ENCODE peak calls at places on chromosomes 2 and 18, in five cellular contexts. Z is A549, V is IMR-90, P is GM12878, O is K562. A is an unnamed sample.

GRCh38 chr18:10033038-10033437 is 119.2 kb downstream of the VAPA start:
- DNase-seq in Z (no peak), V (no peak), P (no peak), O (no peak), A (no peak)

GRCh38 chr2:26238301-26238958 is 6.0 kb downstream of the HADHA start:
- DNase-seq in Z (no peak), V (peak), P (no peak), O (no peak), A (no peak)

GRCh38 chr2:196224767-196225166 is 53.4 kb upstream of the STK17B start:
- DNase-seq in Z (no peak), V (no peak), P (no peak), O (no peak), A (no peak)

GRCh38 chr2:180124273-180124881 is 117.3 kb upstream of the CWC22 start:
- DNase-seq in Z (peak), V (peak), P (peak), O (peak), A (peak)

GRCh38 chr2:70807828-70808118 is 12.6 kb downstream of the CLEC4F start:
- DNase-seq in Z (no peak), V (no peak), P (no peak), O (no peak), A (no peak)

GRCh38 chr2:201882353-201883095 is 76.2 kb downstream of the CDK15 start:
- DNase-seq in Z (no peak), V (peak), P (no peak), O (no peak), A (peak)

GRCh38 chr18:9653390-9653789 is 39.0 kb upstream of the PPP4R1 start:
- DNase-seq in Z (no peak), V (no peak), P (no peak), O (no peak), A (peak)

GRCh38 chr2:203687161-203687560 is 19.3 kb upstream of the CD28 start:
- DNase-seq in Z (no peak), V (peak), P (no peak), O (no peak), A (no peak)

GRCh38 chr2:152254486-152254885 is 78.9 kb upstream of the STAM2 start:
- DNase-seq in Z (no peak), V (no peak), P (no peak), O (no peak), A (no peak)

GRCh38 chr2:236661762-236662110 is 92.1 kb downstream of the ACKR3 start:
- DNase-seq in Z (no peak), V (no peak), P (no peak), O (no peak), A (no peak)

GRCh38 chr2:240560084-240560479 is at the start of gene DUSP28:
- DNase-seq in Z (peak), V (peak), P (peak), O (peak), A (peak)

GRCh38 chr2:241052677-241053360 is 49.3 kb downstream of the MTERF4 start:
- DNase-seq in Z (no peak), V (no peak), P (no peak), O (no peak), A (no peak)

GRCh38 chr2:217785544-217786045 is 217.2 kb downstream of the TNS1 start:
- DNase-seq in Z (peak), V (peak), P (no peak), O (peak), A (peak)

GRCh38 chr2:121019073-121019472 is 265.9 kb downstream of the TFCP2L1 start:
- DNase-seq in Z (no peak), V (peak), P (no peak), O (no peak), A (no peak)

GRCh38 chr2:212451786-212452200 is 86.8 kb downstream of the ERBB4 start:
- DNase-seq in Z (peak), V (peak), P (no peak), O (no peak), A (no peak)

GRCh38 chr18:77062518-77063003 is 70.0 kb downstream of the MBP start:
- DNase-seq in Z (no peak), V (peak), P (peak), O (no peak), A (no peak)

GRCh38 chr18:58776084-58776483 is 88.6 kb upstream of the ZNF532 start:
- DNase-seq in Z (no peak), V (peak), P (no peak), O (no peak), A (no peak)

GRCh38 chr18:49608366-49608747 is 46.5 kb downstream of the LIPG start:
- DNase-seq in Z (no peak), V (no peak), P (no peak), O (peak), A (no peak)

GRCh38 chr2:88638743-88639142 is 11.5 kb upstream of the EIF2AK3 start:
- DNase-seq in Z (no peak), V (no peak), P (no peak), O (no peak), A (no peak)

GRCh38 chr18:62625019-62625418 is 90.3 kb upstream of the PHLPP1 start:
- DNase-seq in Z (no peak), V (no peak), P (no peak), O (no peak), A (no peak)

GRCh38 chr18:9858642-9859041 is 27.1 kb upstream of the TXNDC2 start:
- DNase-seq in Z (no peak), V (no peak), P (no peak), O (no peak), A (no peak)

GRCh38 chr2:29014811-29015414 is 33.8 kb downstream of the TOGARAM2 start:
- DNase-seq in Z (no peak), V (peak), P (no peak), O (no peak), A (no peak)

GRCh38 chr2:39107724-39108273 is 13.1 kb downstream of the SOS1 start:
- DNase-seq in Z (no peak), V (no peak), P (no peak), O (no peak), A (peak)

GRCh38 chr2:225930687-225931086 is 531.2 kb downstream of the NYAP2 start:
- DNase-seq in Z (no peak), V (peak), P (no peak), O (no peak), A (no peak)

GRCh38 chr2:196234672-196235071 is 63.3 kb upstream of the STK17B start:
- DNase-seq in Z (no peak), V (peak), P (peak), O (peak), A (no peak)

GRCh38 chr2:50347355-50348044 is 684.4 kb downstream of the NRXN1 start:
- DNase-seq in Z (no peak), V (no peak), P (no peak), O (no peak), A (peak)

GRCh38 chr18:22827216-22827615 is 105.9 kb upstream of the RBBP8 start:
- DNase-seq in Z (no peak), V (peak), P (no peak), O (no peak), A (no peak)

GRCh38 chr2:197328461-197328860 is 17.9 kb upstream of the ANKRD44 start:
- DNase-seq in Z (no peak), V (no peak), P (no peak), O (no peak), A (no peak)

GRCh38 chr18:35582899-35583558 is 1.5 kb downstream of the GALNT1 start:
- DNase-seq in Z (no peak), V (peak), P (no peak), O (no peak), A (peak)

GRCh38 chr2:178949151-178949550 is 100.8 kb downstream of the CCDC141 start:
- DNase-seq in Z (no peak), V (no peak), P (no peak), O (no peak), A (no peak)

GRCh38 chr2:178949584-178949983 is 100.4 kb downstream of the CCDC141 start:
- DNase-seq in Z (no peak), V (no peak), P (no peak), O (no peak), A (no peak)

GRCh38 chr2:178943745-178944144 is 106.2 kb downstream of the CCDC141 start:
- DNase-seq in Z (no peak), V (no peak), P (no peak), O (no peak), A (no peak)

GRCh38 chr2:178946494-178946893 is 103.4 kb downstream of the CCDC141 start:
- DNase-seq in Z (no peak), V (no peak), P (no peak), O (no peak), A (no peak)

GRCh38 chr2:178947006-178947405 is 102.9 kb downstream of the CCDC141 start:
- DNase-seq in Z (no peak), V (no peak), P (no peak), O (no peak), A (no peak)
- TF ChIP-seq RCOR1 in Z (no peak), V (no peak), P (no peak), O (no peak), A (no peak)

DNA sequence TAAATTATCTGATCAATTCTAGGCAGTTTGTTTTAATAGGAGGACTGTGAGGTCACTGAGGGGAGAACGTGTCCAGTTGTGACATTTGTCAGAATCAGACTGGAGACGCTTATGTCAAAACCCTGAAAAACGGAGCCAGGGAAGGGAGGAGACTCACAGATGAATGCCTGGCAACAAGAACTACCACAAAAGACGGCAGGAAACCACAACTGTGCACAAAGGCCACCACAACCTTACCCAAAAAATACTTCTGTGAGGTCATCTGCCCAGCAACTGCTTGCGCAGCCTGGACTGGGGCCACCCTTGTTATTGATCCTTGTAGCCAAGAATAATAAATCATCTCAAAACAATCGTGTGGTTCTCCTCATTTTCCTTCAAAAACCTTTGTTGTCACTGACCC is 173.0 kb upstream of the ALKAL2 start:
- DNase-seq in Z (no peak), V (no peak), P (no peak), O (no peak), A (no peak)
- TF ChIP-seq RCOR1 in Z (no peak), V (no peak), P (no peak), O (no peak), A (no peak)

DNA sequence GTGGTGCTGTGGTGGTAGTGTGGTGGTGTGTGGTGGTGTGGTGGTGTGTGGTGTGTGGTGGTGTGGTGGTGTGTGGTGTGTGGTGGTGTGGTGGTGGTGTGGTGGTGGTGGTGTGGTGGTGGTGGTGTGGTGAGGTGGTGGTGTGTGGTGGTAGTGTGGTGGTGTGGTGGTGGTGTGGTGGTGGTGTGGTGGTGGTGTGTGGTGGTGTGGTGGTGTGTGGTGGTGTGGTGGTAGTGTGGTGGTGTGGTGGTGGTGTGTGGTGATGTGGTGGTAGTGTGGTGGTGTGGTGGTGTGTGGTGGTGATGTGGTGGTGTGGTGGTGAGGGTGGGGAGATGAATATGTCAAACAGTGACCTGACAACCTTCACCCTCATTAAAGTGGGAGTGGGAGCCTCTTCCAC is 55.6 kb upstream of the DLGAP1 start:
- DNase-seq in Z (no peak), V (no peak), P (no peak), O (no peak), A (peak)
- TF ChIP-seq RCOR1 in Z (no peak), V (no peak), P (no peak), O (no peak), A (no peak)

DNA sequence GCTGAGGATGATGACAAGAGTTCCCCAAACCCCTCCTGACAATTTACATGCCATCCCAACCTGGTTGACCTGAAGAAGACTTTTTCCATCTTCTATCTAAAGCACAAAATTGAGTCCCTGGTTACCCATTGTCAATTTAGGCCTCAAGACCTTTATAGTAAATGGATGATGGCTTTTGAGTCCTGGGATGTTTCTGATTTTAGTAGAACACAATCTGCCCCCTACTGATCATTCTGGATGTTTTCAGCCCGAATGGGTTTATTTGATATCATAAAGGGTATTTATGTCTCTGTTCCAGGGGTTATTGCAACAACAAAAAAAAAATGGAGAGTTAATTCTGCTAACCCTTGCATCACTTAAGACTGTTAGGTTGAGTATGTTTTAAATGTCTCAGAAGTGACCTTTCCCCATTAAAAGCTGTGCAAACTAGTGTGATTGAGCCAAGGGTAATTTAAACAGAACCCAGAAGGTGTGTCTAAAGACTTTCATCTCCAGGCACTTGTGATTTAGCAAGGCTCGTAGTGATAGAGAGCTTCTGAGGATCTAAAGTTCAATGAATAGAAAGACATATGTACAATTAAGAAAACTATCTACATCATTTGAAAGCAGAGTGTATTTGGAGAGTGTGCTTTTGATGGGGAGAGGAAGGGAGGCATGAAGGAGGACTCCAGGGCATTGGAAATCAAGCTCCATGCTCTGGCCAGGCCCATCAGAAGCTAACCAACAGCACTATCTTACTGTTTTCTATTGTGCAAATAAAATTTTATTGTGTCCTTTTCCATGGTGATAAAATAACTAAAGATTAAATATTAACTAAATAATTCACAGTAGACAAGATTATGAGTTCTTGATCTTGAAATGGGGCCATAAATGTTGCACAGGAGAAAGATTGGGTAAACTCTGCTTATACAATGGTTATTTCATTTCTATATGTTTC is 96.6 kb upstream of the NOSTRIN start:
- DNase-seq in Z (peak), V (peak), P (no peak), O (no peak), A (no peak)
- TF ChIP-seq RCOR1 in Z (no peak), V (no peak), P (no peak), O (no peak), A (no peak)

GRCh38 chr2:200089756-200090109 is 134.4 kb downstream of the MAIP1 start:
- DNase-seq in Z (no peak), V (no peak), P (no peak), O (no peak), A (no peak)
- TF ChIP-seq RCOR1 in Z (no peak), V (no peak), P (no peak), O (no peak), A (no peak)

GRCh38 chr2:41826921-41827320 is 220.9 kb upstream of the PKDCC start:
- DNase-seq in Z (no peak), V (no peak), P (no peak), O (no peak), A (no peak)
- TF ChIP-seq RCOR1 in Z (no peak), V (no peak), P (no peak), O (no peak), A (no peak)

GRCh38 chr2:47833516-47833968 is 50.6 kb downstream of the MSH6 start:
- DNase-seq in Z (no peak), V (no peak), P (peak), O (no peak), A (no peak)
- TF ChIP-seq RCOR1 in Z (no peak), V (no peak), P (no peak), O (no peak), A (no peak)

GRCh38 chr2:60992985-60993392 is 24.5 kb upstream of the PEX13 start:
- DNase-seq in Z (no peak), V (no peak), P (peak), O (no peak), A (no peak)

GRCh38 chr2:60995376-60995775 is 22.1 kb upstream of the PEX13 start:
- DNase-seq in Z (no peak), V (no peak), P (no peak), O (no peak), A (no peak)

GRCh38 chr2:60998628-60999545 is 18.6 kb upstream of the PEX13 start:
- DNase-seq in Z (peak), V (peak), P (no peak), O (peak), A (peak)
- TF ChIP-seq RCOR1 in Z (no peak), V (no peak), P (no peak), O (no peak), A (no peak)